ENCODE peak calls at places on chromosomes 3 and 15, in eight cellular contexts. K is osteocyte; C is HL-60; U is cardiac fibroblast; F is mucosa of descending colon; B is AG04450; M is A549; G is activated CD8-positive, alpha-beta T cell treated with anti-CD3 and anti-CD28 coated beads for 36 hours. V is an unnamed sample.

GRCh38 chr3:24258260-24258659 is 236.4 kb downstream of the THRB start:
- DNase-seq in C (no peak), K (no peak), F (no peak), M (no peak), G (no peak), B (no peak), U (no peak), V (no peak)

GRCh38 chr3:181710581-181711255 is 1.0 kb upstream of the SOX2 start:
- DNase-seq in K (no peak), G (no peak), C (no peak), U (no peak), B (no peak), M (no peak), F (no peak), V (no peak)

GRCh38 chr3:59558906-59559720 is 509.3 kb upstream of the CFAP20DC start:
- DNase-seq in U (no peak), B (no peak), F (no peak), M (no peak), C (no peak), K (no peak), G (no peak), V (no peak)

GRCh38 chr3:67416703-67417102 is 237.7 kb downstream of the SUCLG2 start:
- DNase-seq in G (no peak), K (no peak), F (no peak), M (no peak), B (no peak), U (peak; percentile 12), C (no peak), V (no peak)

GRCh38 chr15:80031841-80032240 is 27.6 kb upstream of the ZFAND6 start:
- DNase-seq in M (no peak), G (peak; percentile 24), C (no peak), U (no peak), K (no peak), B (no peak), F (peak; percentile 47), V (no peak)

GRCh38 chr3:146432066-146432465 is 37.3 kb downstream of the PLSCR2 start:
- DNase-seq in B (no peak), F (no peak), G (no peak), C (no peak), K (no peak), M (no peak), U (no peak), V (no peak)

GRCh38 chr3:86785381-86785780 is 205.6 kb downstream of the VGLL3 start:
- DNase-seq in F (no peak), M (no peak), B (no peak), C (no peak), G (no peak), K (no peak), U (peak; percentile 71), V (no peak)

GRCh38 chr3:66483006-66483928 is 17.6 kb downstream of the LRIG1 start:
- DNase-seq in U (peak; percentile 44), C (no peak), F (no peak), G (no peak), B (no peak), K (no peak), M (no peak), V (no peak)

GRCh38 chr3:189369636-189370035 is 197.9 kb downstream of the TPRG1 start:
- DNase-seq in M (no peak), F (no peak), U (no peak), K (no peak), G (no peak), B (no peak), C (peak; percentile 67), V (no peak)

GRCh38 chr15:63389902-63390301 is 8.3 kb upstream of the CA12 start:
- DNase-seq in G (no peak), U (no peak), F (peak; percentile 98), B (no peak), M (no peak), C (peak; percentile 14), K (no peak), V (no peak)

GRCh38 chr15:85421116-85421925 is 40.9 kb downstream of the AKAP13 start:
- DNase-seq in C (no peak), F (no peak), M (no peak), G (no peak), U (peak; percentile 35), K (no peak), B (no peak), V (no peak)

GRCh38 chr15:101496198-101496986 is 6.9 kb upstream of the PCSK6 start:
- DNase-seq in G (no peak), M (no peak), K (peak; percentile 77), U (no peak), B (no peak), C (no peak), F (peak; percentile 72), V (no peak)

GRCh38 chr3:127817331-127817821 is 4.9 kb downstream of the MGLL start:
- DNase-seq in G (no peak), C (no peak), B (no peak), U (peak; percentile 92), M (no peak), F (peak; percentile 72), K (no peak), V (no peak)

GRCh38 chr3:161443921-161444457 is 52.6 kb upstream of the OTOL1 start:
- DNase-seq in K (no peak), M (no peak), G (no peak), F (no peak), B (no peak), U (no peak), C (no peak), V (no peak)

GRCh38 chr3:197295871-197296270 is 2.5 kb downstream of the DLG1 start:
- DNase-seq in F (no peak), B (no peak), C (no peak), U (no peak), G (no peak), K (no peak), M (no peak), V (no peak)

GRCh38 chr3:11282250-11283125 is 10.3 kb downstream of the ATG7 start:
- DNase-seq in F (peak; percentile 42), K (no peak), G (no peak), C (no peak), M (no peak), B (no peak), U (no peak), V (no peak)

GRCh38 chr3:65607101-65607500 is 431.6 kb downstream of the MAGI1 start:
- DNase-seq in K (no peak), B (no peak), C (no peak), U (no peak), M (no peak), G (no peak), F (no peak), V (no peak)

GRCh38 chr3:48018841-48019240 is 2.6 kb upstream of the MAP4 start:
- DNase-seq in F (no peak), U (peak; percentile 85), K (no peak), C (no peak), M (no peak), G (no peak), B (no peak), V (no peak)

GRCh38 chr3:196694202-196694638 is 17.8 kb downstream of the CEP19 start:
- DNase-seq in F (no peak), B (no peak), C (no peak), K (peak; percentile 48), G (peak; percentile 39), U (peak; percentile 24), M (peak; percentile 19), V (no peak)

GRCh38 chr3:64248247-64248646 is 23.0 kb upstream of the PRICKLE2 start:
- DNase-seq in C (no peak), F (no peak), B (no peak), K (no peak), M (no peak), U (no peak), G (no peak), V (no peak)

GRCh38 chr3:5197470-5198312 is 10.2 kb downstream of the EDEM1 start:
- DNase-seq in B (no peak), C (peak; percentile 68), M (no peak), K (no peak), F (no peak), G (peak; percentile 68), U (peak; percentile 73), V (peak; percentile 32)

GRCh38 chr3:98732239-98733054 is 30.7 kb upstream of the ST3GAL6 start:
- DNase-seq in G (peak; percentile 29), F (peak; percentile 43), C (no peak), B (no peak), M (peak; percentile 55), K (peak; percentile 85), U (peak; percentile 50), V (no peak)

GRCh38 chr3:63964287-63965073 is 52.3 kb upstream of the SCAANT1 start:
- DNase-seq in K (no peak), U (no peak), B (no peak), C (no peak), M (no peak), F (no peak), G (peak; percentile 45), V (no peak)

GRCh38 chr3:150830094-150830681 is 67.2 kb upstream of the SIAH2 start:
- DNase-seq in U (peak; percentile 5), M (peak; percentile 16), F (no peak), C (no peak), G (peak; percentile 28), K (no peak), B (no peak), V (no peak)
- TF ChIP-seq CTCF in U (no peak), M (peak; percentile 11), F (no peak), C (peak; percentile 29), G (peak; percentile 46), K (peak; percentile 19), B (peak; percentile 8), V (peak; percentile 0)

GRCh38 chr3:129938140-129938930 is 36.2 kb upstream of the TRH start:
- DNase-seq in C (no peak), M (no peak), U (no peak), B (no peak), G (peak; percentile 6), F (no peak), K (no peak), V (no peak)
- TF ChIP-seq CTCF in C (no peak), M (no peak), U (peak; percentile 13), B (peak; percentile 6), G (no peak), F (no peak), K (no peak), V (no peak)

DNA sequence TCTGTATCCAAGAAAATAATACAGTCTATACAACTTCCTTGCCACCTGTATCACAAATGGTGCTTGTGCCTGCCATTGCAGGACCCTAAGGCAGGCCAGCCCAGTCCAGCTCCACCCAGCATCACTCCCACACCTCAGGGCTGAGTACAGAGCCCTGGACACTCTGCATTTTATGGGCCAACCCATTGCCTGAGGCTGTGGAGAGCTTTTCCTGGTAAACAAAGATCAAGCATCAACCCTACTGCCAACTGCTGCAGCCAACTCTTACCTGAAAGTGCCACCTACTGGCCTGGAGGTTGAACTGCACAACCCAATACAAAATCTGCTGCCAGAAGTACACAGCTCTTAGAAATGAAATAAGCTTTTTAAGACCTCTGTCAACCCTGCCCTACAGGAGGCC is 1082.2 kb downstream of the NAALADL2 start:
- DNase-seq in M (no peak), K (no peak), F (peak; percentile 14), U (peak; percentile 21), B (no peak), G (peak; percentile 11), C (no peak), V (no peak)
- TF ChIP-seq CTCF in M (no peak), K (peak; percentile 31), F (peak; percentile 15), U (peak; percentile 46), B (peak; percentile 26), G (peak; percentile 41), C (no peak), V (peak; percentile 27)

DNA sequence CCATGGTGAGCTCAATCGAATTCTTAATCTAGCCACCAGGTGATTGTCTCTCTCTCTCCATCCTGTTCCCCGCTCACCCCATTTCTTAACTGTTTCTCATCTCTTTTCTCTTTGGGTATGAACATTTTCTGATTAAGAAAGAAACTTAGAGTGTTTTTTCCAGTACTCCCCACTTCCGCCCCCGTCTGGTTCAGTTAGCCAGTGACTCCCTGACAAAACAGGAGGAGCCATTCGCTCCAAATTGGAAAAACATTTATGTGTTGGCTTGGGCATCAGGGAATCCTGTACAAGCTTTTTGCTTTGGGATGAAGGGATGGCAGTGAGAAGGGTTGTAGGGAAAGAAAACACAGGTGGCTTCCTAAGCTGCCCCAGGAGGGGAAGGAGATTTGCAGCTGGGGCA is 47.0 kb downstream of the BOC start:
- DNase-seq in U (no peak), F (no peak), K (no peak), B (no peak), C (no peak), M (no peak), G (no peak), V (no peak)
- TF ChIP-seq CTCF in U (peak; percentile 17), F (no peak), K (no peak), B (no peak), C (no peak), M (no peak), G (no peak), V (peak; percentile 25)